ENCODE peak calls at places on chromosomes 5 and 9, in nine cellular contexts. W is kidney epithelial cell, L is mesendoderm, X is GM23248, Y is PC-9, Z is ovary, V is psoas muscle, F is A673, T is heart left ventricle. B is an unnamed sample.

GRCh38 chr9:35907732-35908483 is 1.4 kb upstream of the SPAAR start:
- DNase-seq in W (peak; percentile 79), L (peak; percentile 96), X (peak; percentile 87), Y (peak; percentile 69), Z (peak; percentile 81), V (peak; percentile 87), F (peak; percentile 95), T (peak; percentile 76), B (peak; percentile 85)

GRCh38 chr9:118871531-118871930 is 497.7 kb downstream of the BRINP1 start:
- DNase-seq in W (no peak), L (no peak), X (no peak), Y (no peak), Z (no peak), V (no peak), F (no peak), T (no peak), B (no peak)

GRCh38 chr5:67306997-67307580 is 110.5 kb upstream of the CD180 start:
- DNase-seq in W (no peak), L (peak; percentile 40), X (peak; percentile 44), Y (no peak), Z (no peak), V (no peak), F (no peak), T (no peak), B (no peak)

GRCh38 chr5:652773-653350 is 40.3 kb downstream of the TPPP start:
- DNase-seq in W (no peak), L (no peak), X (no peak), Y (no peak), Z (no peak), V (peak; percentile 22), F (no peak), T (no peak), B (no peak)

GRCh38 chr5:71651554-71651953 is 64.4 kb downstream of the MCCC2 start:
- DNase-seq in W (no peak), L (no peak), X (no peak), Y (no peak), Z (no peak), V (no peak), F (no peak), T (no peak), B (no peak)

GRCh38 chr5:97096096-97096648 is 46.2 kb downstream of the LIX1 start:
- DNase-seq in W (no peak), L (no peak), X (peak; percentile 5), Y (no peak), Z (no peak), V (no peak), F (no peak), T (no peak), B (no peak)

GRCh38 chr5:94243612-94244011 is 374.8 kb downstream of the KIAA0825 start:
- DNase-seq in W (no peak), L (no peak), X (peak; percentile 70), Y (no peak), Z (no peak), V (no peak), F (no peak), T (no peak), B (no peak)

GRCh38 chr9:88379352-88379751 is 8.9 kb upstream of the SPIN1 start:
- DNase-seq in W (no peak), L (peak; percentile 16), X (no peak), Y (no peak), Z (no peak), V (no peak), F (no peak), T (no peak), B (peak; percentile 42)

GRCh38 chr9:92538541-92538940 is 2.8 kb upstream of the ECM2 start:
- DNase-seq in W (no peak), L (no peak), X (peak; percentile 82), Y (no peak), Z (no peak), V (no peak), F (no peak), T (no peak), B (no peak)

GRCh38 chr9:7237473-7238243 is 479.9 kb downstream of the KDM4C start:
- DNase-seq in W (no peak), L (no peak), X (peak; percentile 64), Y (no peak), Z (no peak), V (no peak), F (peak; percentile 6), T (no peak), B (no peak)
- H3K4me3 ChIP-seq in W (no peak overlapping the region), L (no peak overlapping the region), X (no peak overlapping the region), Y (no peak overlapping the region), Z (no peak overlapping the region), V (no peak overlapping the region), F (no peak overlapping the region), T (no peak overlapping the region), B (no peak overlapping the region)

GRCh38 chr9:136806631-136807201 is 1.0 kb upstream of the RABL6 start:
- DNase-seq in W (no peak), L (no peak), X (no peak), Y (no peak), Z (peak; percentile 36), V (no peak), F (no peak), T (no peak), B (peak; percentile 73)

GRCh38 chr9:136805207-136805740 is 2.5 kb upstream of the RABL6 start:
- DNase-seq in W (no peak), L (no peak), X (no peak), Y (no peak), Z (no peak), V (no peak), F (no peak), T (no peak), B (no peak)

GRCh38 chr9:136803551-136804508 is 3.9 kb upstream of the RABL6 start:
- DNase-seq in W (no peak), L (no peak), X (no peak), Y (no peak), Z (no peak), V (no peak), F (no peak), T (no peak), B (peak; percentile 38)

GRCh38 chr9:136806067-136806466 is 1.7 kb upstream of the RABL6 start:
- DNase-seq in W (no peak), L (no peak), X (no peak), Y (no peak), Z (peak; percentile 33), V (no peak), F (no peak), T (no peak), B (peak; percentile 36)

GRCh38 chr9:136804509-136805206 is 3.1 kb upstream of the RABL6 start:
- DNase-seq in W (no peak), L (no peak), X (no peak), Y (peak; percentile 34), Z (peak; percentile 44), V (no peak), F (no peak), T (no peak), B (peak; percentile 43)
- H3K36me3 ChIP-seq in W (no peaks in the 10 kb centered on the region), L (no peaks in the 10 kb centered on the region), X (no peaks in the 10 kb centered on the region), Y (peaks cover under 1% of the 10 kb centered on the region), Z (no peaks in the 10 kb centered on the region), V (peaks cover 2% of the 10 kb centered on the region), F (peaks cover 2% of the 10 kb centered on the region), T (no peaks in the 10 kb centered on the region), B (no peaks in the 10 kb centered on the region)

DNA sequence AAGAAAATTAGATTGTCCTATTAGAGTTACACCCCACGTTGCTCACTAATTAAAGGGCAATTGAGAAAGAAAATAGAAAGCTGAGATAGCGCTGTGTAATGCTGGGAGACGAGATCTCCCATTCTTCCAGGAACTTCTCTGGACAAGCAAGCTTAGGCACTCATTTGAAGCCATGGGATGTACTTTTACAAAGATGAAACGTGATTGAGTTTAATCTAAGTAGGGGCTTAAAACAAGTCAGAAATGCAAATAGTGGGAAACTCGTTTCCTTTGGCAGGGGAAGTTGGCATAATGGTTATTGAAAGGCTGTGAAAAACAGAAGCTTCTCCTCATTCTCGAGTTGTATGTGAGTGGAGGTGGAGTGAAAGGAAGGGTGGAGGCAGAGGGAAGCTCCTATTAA is 3.7 kb downstream of the PRDM6 start:
- DNase-seq in W (no peak), L (peak; percentile 13), X (no peak), Y (no peak), Z (no peak), V (no peak), F (no peak), T (no peak), B (no peak)
- H3K27me3 ChIP-seq in W (peaks cover 82% of the 10 kb centered on the region), L (peaks cover 41% of the 10 kb centered on the region), X (peaks cover 32% of the 10 kb centered on the region), Y (no peaks in the 10 kb centered on the region), Z (no peaks in the 10 kb centered on the region), V (peaks cover 98% of the 10 kb centered on the region), F (peaks cover 99% of the 10 kb centered on the region), T (peaks cover 96% of the 10 kb centered on the region), B (peaks cover 99% of the 10 kb centered on the region)

GRCh38 chr5:95746194-95746593 is 15.1 kb downstream of the RHOBTB3 start:
- DNase-seq in W (no peak), L (no peak), X (no peak), Y (no peak), Z (no peak), V (no peak), F (no peak), T (no peak), B (no peak)
- H3K4me3 ChIP-seq in W (no peak overlapping the region), L (no peak overlapping the region), X (no peak overlapping the region), Y (no peak overlapping the region), Z (no peak overlapping the region), V (no peak overlapping the region), F (no peak overlapping the region), T (no peak overlapping the region), B (no peak overlapping the region)

DNA sequence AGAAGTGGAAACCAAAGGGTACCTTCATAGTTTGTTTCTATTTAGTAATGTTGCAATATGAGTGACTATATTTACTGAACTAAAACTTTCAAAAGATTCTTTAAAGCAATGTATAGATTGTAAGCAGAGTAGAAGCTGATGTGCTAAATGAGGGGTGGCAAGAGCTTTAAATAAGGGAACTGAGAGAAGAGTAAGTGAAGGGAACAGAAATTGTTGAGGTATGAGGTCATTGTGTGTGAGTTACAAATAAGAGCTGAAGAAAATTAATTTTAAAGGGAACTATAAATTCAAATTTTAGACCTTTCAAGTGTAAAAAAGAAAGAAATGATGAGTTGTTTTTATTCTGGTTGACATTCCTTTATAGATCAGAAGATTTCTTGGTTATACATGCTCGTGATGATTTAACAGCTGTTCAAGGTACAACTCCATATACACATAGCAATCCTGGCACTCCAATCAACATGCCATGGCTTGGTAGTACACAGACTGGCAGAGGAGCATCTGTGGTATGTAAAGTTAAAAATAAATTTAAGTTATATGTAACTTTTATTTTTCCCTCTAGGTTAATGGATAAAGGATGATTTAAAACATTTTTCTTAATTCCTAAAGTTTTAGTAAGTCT is 135.1 kb upstream of the TNFAIP8 start:
- DNase-seq in W (no peak), L (peak; percentile 8), X (no peak), Y (no peak), Z (no peak), V (no peak), F (no peak), T (no peak), B (no peak)
- H3K36me3 ChIP-seq in W (no peaks in the 10 kb centered on the region), L (no peaks in the 10 kb centered on the region), X (peaks cover 9% of the 10 kb centered on the region), Y (no peaks in the 10 kb centered on the region), Z (no peaks in the 10 kb centered on the region), V (peaks cover 64% of the 10 kb centered on the region), F (peaks cover 9% of the 10 kb centered on the region), T (no peaks in the 10 kb centered on the region), B (no peaks in the 10 kb centered on the region)

B was measured in H7.